ENCODE peak calls at places on chromosomes 7 and 10, in ten cellular contexts. O, B, R, C, V, W, N, S, H and T are unnamed samples.
A peak's percentile ranks its signal among the peaks of the same experiment; 100 is the strongest.

GRCh38 chr10:131678171-131678570 is 222.6 kb upstream of the PPP2R2D start:
- DNase-seq in S (no peak), C (no peak), R (no peak), W (no peak), O (no peak), V (no peak), H (no peak), N (no peak), B (no peak), T (no peak)

GRCh38 chr10:116241642-116242405 is 31.2 kb downstream of the GFRA1 start:
- DNase-seq in H (no peak), C (no peak), S (no peak), W (no peak), V (no peak), N (no peak), O (no peak), R (no peak), B (no peak), T (no peak)

GRCh38 chr10:505459-505858 is 184.0 kb downstream of the DIP2C start:
- DNase-seq in B (no peak), H (peak; percentile 44), C (peak; percentile 5), W (no peak), N (no peak), V (no peak), S (no peak), O (no peak), R (peak; percentile 12), T (no peak)

GRCh38 chr7:81684513-81685262 is 85.2 kb downstream of the HGF start:
- DNase-seq in C (peak; percentile 92), R (peak; percentile 95), S (peak; percentile 79), O (peak; percentile 55), H (peak; percentile 98), V (peak; percentile 100), N (peak; percentile 68), W (peak; percentile 81), B (peak; percentile 85), T (peak; percentile 79)

GRCh38 chr7:138352570-138353461 is 107.2 kb upstream of the TRIM24 start:
- DNase-seq in W (no peak), B (no peak), O (no peak), R (no peak), C (no peak), S (no peak), H (no peak), N (no peak), V (no peak), T (no peak)

GRCh38 chr10:80408198-80409085 is at the start of gene PRXL2A:
- DNase-seq in N (peak; percentile 94), R (peak; percentile 92), V (no peak), H (peak; percentile 91), W (peak; percentile 95), C (peak; percentile 82), O (peak; percentile 79), B (peak; percentile 87), S (peak; percentile 89), T (peak; percentile 81)

GRCh38 chr7:6691103-6691502 is 15.6 kb downstream of the ZNF12 start:
- DNase-seq in B (no peak), R (no peak), S (no peak), V (no peak), N (no peak), H (no peak), O (no peak), C (no peak), W (no peak), T (no peak)

GRCh38 chr7:37176079-37176478 is 272.6 kb downstream of the ELMO1 start:
- DNase-seq in O (no peak), W (no peak), N (no peak), R (no peak), V (no peak), B (no peak), S (no peak), C (no peak), H (no peak), T (no peak)

GRCh38 chr7:10122573-10123100 is 851.0 kb upstream of the PHF14 start:
- DNase-seq in C (no peak), W (no peak), N (peak; percentile 49), B (peak; percentile 3), V (no peak), S (no peak), R (peak; percentile 44), H (no peak), O (no peak), T (no peak)

GRCh38 chr10:110793887-110794286 is 77.8 kb upstream of the PDCD4 start:
- DNase-seq in N (no peak), V (peak; percentile 7), R (no peak), W (no peak), H (no peak), S (no peak), C (no peak), B (no peak), O (no peak), T (no peak)

GRCh38 chr7:15228891-15229290 is 326.3 kb upstream of the DGKB start:
- DNase-seq in B (no peak), V (no peak), H (no peak), O (no peak), S (no peak), W (no peak), C (no peak), R (no peak), N (no peak), T (no peak)

GRCh38 chr10:88424881-88425280 is 158.2 kb downstream of the RNLS start:
- DNase-seq in S (no peak), R (no peak), N (no peak), V (no peak), W (no peak), O (no peak), B (no peak), C (no peak), H (no peak), T (no peak)

GRCh38 chr10:5746197-5746596 is 61.6 kb downstream of the TASOR2 start:
- DNase-seq in W (no peak), H (no peak), R (peak; percentile 63), B (no peak), C (no peak), O (no peak), S (no peak), V (no peak), N (no peak), T (no peak)

GRCh38 chr7:134553976-134554375 is 5.1 kb downstream of the AKR1B15 start:
- DNase-seq in H (no peak), C (no peak), O (no peak), S (no peak), N (no peak), W (no peak), V (peak; percentile 5), B (no peak), R (no peak), T (peak; percentile 34)

GRCh38 chr7:55145606-55146005 is 126.8 kb downstream of the EGFR start:
- DNase-seq in B (no peak), W (no peak), C (no peak), V (no peak), H (no peak), S (no peak), O (no peak), R (no peak), N (no peak), T (no peak)

GRCh38 chr7:55144955-55145342 is 126.1 kb downstream of the EGFR start:
- DNase-seq in C (no peak), H (no peak), N (no peak), R (no peak), S (no peak), B (no peak), W (no peak), O (no peak), V (no peak), T (no peak)

GRCh38 chr7:55147101-55147500 is 128.3 kb downstream of the EGFR start:
- DNase-seq in R (no peak), B (no peak), O (no peak), H (no peak), V (no peak), W (no peak), S (no peak), C (no peak), N (no peak), T (no peak)

GRCh38 chr7:55142919-55143600 is 124.2 kb downstream of the EGFR start:
- DNase-seq in W (no peak), H (no peak), S (no peak), O (no peak), R (no peak), C (no peak), V (no peak), N (no peak), B (no peak), T (no peak)

DNA sequence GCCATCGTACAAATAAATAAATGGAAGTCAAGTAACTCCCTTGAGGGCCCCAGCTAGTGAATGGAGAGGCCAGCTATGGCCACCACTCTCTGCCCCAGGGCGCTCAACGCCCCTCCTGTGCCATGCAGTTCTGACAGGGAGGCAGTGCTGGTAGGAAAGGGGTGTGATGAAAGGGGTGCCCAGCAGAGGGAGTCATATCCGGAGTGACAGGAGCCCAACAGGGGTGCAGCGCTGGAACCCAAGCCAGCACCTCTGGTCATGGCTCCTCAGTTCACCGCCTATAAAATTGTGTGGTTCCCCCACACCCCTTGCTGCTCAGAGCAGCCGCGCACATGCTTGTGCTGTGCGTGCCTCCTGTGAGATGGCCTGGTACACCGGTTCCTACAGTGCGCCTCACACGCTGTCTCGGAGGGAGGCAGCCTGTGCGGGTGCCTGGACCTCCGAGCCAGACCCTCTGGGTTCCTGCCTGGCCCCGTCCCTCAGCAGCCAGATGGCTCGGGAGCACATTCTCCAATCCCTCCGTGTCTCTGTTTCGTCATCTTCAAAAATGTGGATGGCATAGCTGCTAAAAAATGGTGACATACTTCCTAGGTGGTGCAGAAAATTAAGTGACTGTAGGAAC is 125.6 kb downstream of the EGFR start:
- DNase-seq in O (no peak), W (no peak), V (no peak), B (no peak), S (no peak), C (no peak), N (no peak), R (no peak), H (no peak), T (no peak)
- TF ChIP-seq CTCF in O (no peak), W (no peak), V (peak; percentile 22), B (no peak), S (peak; percentile 8), C (no peak), N (peak; percentile 15), R (no peak), H (no peak), T (no peak)

GRCh38 chr10:50510517-50511473 is 113.0 kb downstream of the SGMS1 start:
- DNase-seq in O (no peak), W (no peak), V (no peak), C (no peak), B (no peak), S (no peak), H (no peak), N (no peak), R (no peak), T (no peak)
- TF ChIP-seq POLR2A in O (no peak), W (no peak), V (no peak), C (no peak), B (no peak), S (no peak), H (no peak), N (no peak), R (no peak), T (no peak)

GRCh38 chr7:70849580-70850235 is 282.2 kb upstream of the GALNT17 start:
- DNase-seq in V (no peak), C (no peak), W (no peak), N (no peak), B (no peak), R (no peak), O (no peak), H (no peak), S (no peak), T (no peak)
- H3K36me3 ChIP-seq in V (no peaks in the 10 kb centered on the region), C (no peaks in the 10 kb centered on the region), W (no peaks in the 10 kb centered on the region), N (no peaks in the 10 kb centered on the region), B (no peaks in the 10 kb centered on the region), R (no peaks in the 10 kb centered on the region), O (no peaks in the 10 kb centered on the region), H (no peaks in the 10 kb centered on the region), S (no peaks in the 10 kb centered on the region), T (no peaks in the 10 kb centered on the region)

GRCh38 chr10:42951486-42952251 is 125.2 kb upstream of the RET start:
- DNase-seq in H (peak; percentile 64), R (peak; percentile 74), C (no peak), B (peak; percentile 48), S (no peak), O (peak; percentile 14), N (peak; percentile 52), V (no peak), W (peak; percentile 15), T (peak; percentile 53)
- TF ChIP-seq CTCF in H (no peak), R (no peak), C (no peak), B (no peak), S (no peak), O (no peak), N (no peak), V (no peak), W (no peak), T (no peak)